ENCODE peak calls at places on chromosome 13, in seven cellular contexts. P is AG08395; Y is T follicular helper cell; D is choroid plexus epithelial cell; Q is NCI-H345; N is NCI-H774; T is stimulated activated naive CD8-positive, alpha-beta T cell treated with anti-CD3 and anti-CD28 coated beads, Interleukin-15, Interleukin-2, amounts not matched to agents 100 U/mL and 50 U/mL, for 24 hours. A is an unnamed sample.

GRCh38 chr13:24196593-24197197 is 36.2 kb downstream of the SPATA13 start:
- DNase-seq in P (no peak), Y (no peak), D (no peak), Q (no peak), N (no peak), T (no peak), A (no peak)

GRCh38 chr13:109309625-109310363 is 476.6 kb downstream of the IRS2 start:
- DNase-seq in P (no peak), Y (no peak), D (peak), Q (peak), N (peak), T (no peak), A (no peak)

GRCh38 chr13:111210488-111210887 is 95.4 kb downstream of the ARHGEF7 start:
- DNase-seq in P (peak), Y (no peak), D (peak), Q (no peak), N (no peak), T (no peak), A (peak)

GRCh38 chr13:41976491-41976890 is 15.6 kb upstream of the VWA8 start:
- DNase-seq in P (no peak), Y (no peak), D (no peak), Q (no peak), N (no peak), T (no peak), A (no peak)

GRCh38 chr13:24802074-24802473 is 38.1 kb downstream of the RNF17 start:
- DNase-seq in P (no peak), Y (no peak), D (peak), Q (no peak), N (no peak), T (no peak), A (peak)

GRCh38 chr13:42660367-42660965 is 86.5 kb downstream of the TNFSF11 start:
- DNase-seq in P (peak), Y (no peak), D (peak), Q (no peak), N (no peak), T (no peak), A (peak)

GRCh38 chr13:100100115-100100879 is 11.4 kb downstream of the PCCA start:
- DNase-seq in P (peak), Y (no peak), D (peak), Q (no peak), N (peak), T (no peak), A (peak)

GRCh38 chr13:71115301-71115700 is 751.7 kb downstream of the DACH1 start:
- DNase-seq in P (no peak), Y (no peak), D (peak), Q (no peak), N (no peak), T (no peak), A (no peak)

GRCh38 chr13:76634431-76635191 is 251.6 kb downstream of the KCTD12 start:
- DNase-seq in P (no peak), Y (no peak), D (no peak), Q (no peak), N (no peak), T (no peak), A (no peak)

GRCh38 chr13:90436697-90437096 is 910.8 kb upstream of the MIR17HG start:
- DNase-seq in P (no peak), Y (no peak), D (no peak), Q (no peak), N (no peak), T (no peak), A (no peak)

GRCh38 chr13:98677398-98677797 is 75.1 kb downstream of the SLC15A1 start:
- DNase-seq in P (no peak), Y (no peak), D (peak), Q (no peak), N (no peak), T (no peak), A (no peak)

GRCh38 chr13:35826626-35827254 is 304.4 kb downstream of the DCLK1 start:
- DNase-seq in P (no peak), Y (no peak), D (no peak), Q (no peak), N (no peak), T (peak), A (no peak)

GRCh38 chr13:102191951-102192461 is 209.8 kb downstream of the FGF14 start:
- DNase-seq in P (no peak), Y (no peak), D (peak), Q (no peak), N (no peak), T (no peak), A (no peak)

GRCh38 chr13:98279473-98280175 is 102.6 kb upstream of the RNF113B start:
- DNase-seq in P (no peak), Y (no peak), D (no peak), Q (no peak), N (peak), T (no peak), A (no peak)

GRCh38 chr13:33250594-33250993 is 35.0 kb downstream of the STARD13 start:
- DNase-seq in P (no peak), Y (no peak), D (peak), Q (no peak), N (no peak), T (no peak), A (peak)